ENCODE peak calls at places on chromosomes 2 and 18, in four cellular contexts. One of them, this sample, is unnamed.

GRCh38 chr2:232632904-232633412 is 446 bp upstream of the EFHD1 start:
- DNase-seq in A549: peak
- DNase-seq in HepG2: no peak
- DNase-seq in GM12878: no peak
- DNase-seq in this sample: peak

GRCh38 chr2:120678251-120678650 is 57.4 kb upstream of the GLI2 start:
- DNase-seq in A549: no peak
- DNase-seq in HepG2: no peak
- DNase-seq in GM12878: no peak
- DNase-seq in this sample: no peak

GRCh38 chr2:38184964-38185603 is 109.1 kb upstream of the CYP1B1 start:
- DNase-seq in HepG2: no peak
- DNase-seq in GM12878: peak
- DNase-seq in A549: no peak
- DNase-seq in this sample: no peak

GRCh38 chr2:150138587-150138986 is 348.9 kb downstream of the RND3 start:
- DNase-seq in HepG2: no peak
- DNase-seq in GM12878: no peak
- DNase-seq in A549: no peak
- DNase-seq in this sample: no peak

GRCh38 chr18:79679552-79680099 is at the start of gene CTDP1:
- DNase-seq in A549: peak
- DNase-seq in GM12878: no peak
- DNase-seq in HepG2: peak
- DNase-seq in this sample: peak

GRCh38 chr2:130911996-130912395 is 75.3 kb downstream of the ARHGEF4 start:
- DNase-seq in HepG2: no peak
- DNase-seq in A549: no peak
- DNase-seq in GM12878: no peak
- DNase-seq in this sample: no peak

GRCh38 chr2:72920317-72921087 is 3.2 kb downstream of the EMX1 start:
- DNase-seq in A549: no peak
- DNase-seq in HepG2: no peak
- DNase-seq in GM12878: no peak
- DNase-seq in this sample: no peak

GRCh38 chr2:84832772-84833461 is 48.0 kb downstream of the TRABD2A start:
- DNase-seq in GM12878: peak
- DNase-seq in A549: no peak
- DNase-seq in HepG2: no peak
- DNase-seq in this sample: no peak

GRCh38 chr2:164014791-164015190 is 279.0 kb upstream of the FIGN start:
- DNase-seq in HepG2: no peak
- DNase-seq in A549: no peak
- DNase-seq in GM12878: no peak
- DNase-seq in this sample: no peak

GRCh38 chr2:27727257-27727656 is 44.3 kb upstream of the MRPL33 start:
- DNase-seq in A549: no peak
- DNase-seq in HepG2: no peak
- DNase-seq in GM12878: no peak
- DNase-seq in this sample: no peak

GRCh38 chr18:50559750-50560680 is at the start of gene MAPK4:
- DNase-seq in HepG2: no peak
- DNase-seq in A549: no peak
- DNase-seq in GM12878: no peak
- DNase-seq in this sample: peak

DNA sequence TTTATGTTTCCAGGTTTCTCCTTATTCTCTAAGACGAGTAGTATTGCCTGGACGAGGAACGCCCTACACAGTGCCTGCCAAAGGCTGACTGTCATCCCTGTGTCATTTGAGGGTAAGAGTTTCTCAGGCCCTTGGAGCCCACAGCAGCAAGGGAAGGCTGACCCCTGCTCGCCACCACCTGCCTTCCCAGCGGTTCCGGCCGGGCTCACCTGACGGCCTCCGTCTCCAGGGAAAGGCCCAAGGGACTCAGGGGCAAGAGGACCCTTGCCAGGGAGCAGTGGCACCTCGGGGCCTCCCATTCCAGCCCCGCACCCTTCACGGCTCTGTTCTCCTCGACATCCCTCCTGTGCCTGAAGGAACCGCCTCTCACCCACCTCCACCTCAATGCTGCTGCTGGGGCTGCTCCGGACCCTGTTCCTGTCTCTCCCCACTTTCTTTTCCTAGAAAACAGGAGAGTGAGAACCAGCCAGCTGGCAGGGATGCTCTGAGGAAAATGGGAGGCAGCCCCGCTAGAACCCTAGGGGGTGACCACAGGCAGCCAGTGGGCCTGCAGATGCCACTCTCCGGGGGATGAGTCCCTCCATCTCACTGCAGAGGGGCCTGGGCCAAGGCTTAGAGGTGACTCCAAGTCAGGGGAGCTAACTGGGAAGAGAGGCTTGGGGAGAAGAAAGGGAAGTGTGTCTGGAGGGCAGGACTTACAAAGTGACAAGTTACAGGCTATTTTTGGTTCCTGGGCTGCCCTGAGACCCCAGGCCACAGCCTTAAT is 1.8 kb downstream of the LIMS2 start:
- DNase-seq in HepG2: no peak
- DNase-seq in A549: no peak
- DNase-seq in GM12878: no peak
- DNase-seq in this sample: no peak
- TF ChIP-seq KDM1A in HepG2: no peak
- TF ChIP-seq KDM1A in A549: no peak
- TF ChIP-seq KDM1A in GM12878: no peak
- TF ChIP-seq KDM1A in this sample: no peak

GRCh38 chr2:142944721-142945120 is 67.3 kb downstream of the KYNU start:
- DNase-seq in HepG2: no peak
- DNase-seq in GM12878: no peak
- DNase-seq in A549: no peak
- DNase-seq in this sample: no peak
- TF ChIP-seq MYC in HepG2: no peak
- TF ChIP-seq MYC in GM12878: no peak
- TF ChIP-seq MYC in A549: no peak
- TF ChIP-seq MYC in this sample: no peak

GRCh38 chr2:176104338-176105077 is 2.6 kb upstream of the HOXD11 start:
- DNase-seq in HepG2: no peak
- DNase-seq in GM12878: no peak
- DNase-seq in A549: peak
- DNase-seq in this sample: no peak
- TF ChIP-seq KDM1A in HepG2: no peak
- TF ChIP-seq KDM1A in GM12878: no peak
- TF ChIP-seq KDM1A in A549: no peak
- TF ChIP-seq KDM1A in this sample: peak

GRCh38 chr2:217484046-217484445 is 518.7 kb downstream of the TNS1 start:
- DNase-seq in GM12878: no peak
- DNase-seq in A549: no peak
- DNase-seq in HepG2: no peak
- DNase-seq in this sample: no peak

GRCh38 chr2:217491271-217491670 is 511.5 kb downstream of the TNS1 start:
- DNase-seq in A549: no peak
- DNase-seq in GM12878: no peak
- DNase-seq in HepG2: no peak
- DNase-seq in this sample: no peak

GRCh38 chr2:217494572-217494971 is 508.2 kb downstream of the TNS1 start:
- DNase-seq in GM12878: no peak
- DNase-seq in A549: no peak
- DNase-seq in HepG2: no peak
- DNase-seq in this sample: no peak

DNA sequence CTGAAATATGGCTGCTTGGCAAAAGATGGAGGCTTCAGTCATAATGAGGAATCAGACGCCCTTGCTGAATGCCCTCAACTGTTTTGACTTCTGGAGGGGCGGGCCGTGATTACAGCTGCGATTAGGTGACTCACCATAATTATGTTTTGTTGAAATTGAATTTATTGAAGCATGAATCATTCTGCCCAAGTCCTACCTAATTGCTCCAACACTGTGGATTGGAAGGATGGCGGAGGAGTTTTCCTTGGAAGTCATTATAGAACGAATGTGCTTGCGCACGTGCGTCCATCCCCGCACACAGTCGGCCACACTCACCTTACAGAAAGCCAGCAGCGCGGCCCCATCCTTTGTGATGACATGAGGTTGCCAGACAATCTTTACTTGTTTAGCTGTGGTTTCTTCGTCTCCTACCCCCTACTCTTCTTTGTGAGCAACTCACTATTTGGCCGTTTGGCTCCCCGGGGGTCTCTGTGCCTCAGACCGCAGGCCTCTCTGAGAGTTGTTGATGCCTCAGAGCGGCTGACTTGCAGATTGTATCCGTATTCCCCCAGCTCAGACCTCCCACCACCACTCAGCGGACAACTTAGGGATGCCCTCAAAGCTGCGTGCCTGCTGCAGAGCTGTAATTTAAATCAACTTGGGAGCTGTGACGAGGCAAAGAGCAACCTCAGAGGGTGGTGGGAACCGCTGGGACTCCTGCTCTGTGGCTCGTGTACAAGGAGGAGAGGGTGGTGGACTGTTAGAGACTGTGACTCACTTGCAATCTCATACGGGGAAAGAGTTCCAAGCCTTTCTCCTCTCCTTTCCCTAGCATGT is 513.4 kb downstream of the TNS1 start:
- DNase-seq in HepG2: no peak
- DNase-seq in GM12878: no peak
- DNase-seq in A549: no peak
- DNase-seq in this sample: no peak
- TF ChIP-seq MYC in HepG2: no peak
- TF ChIP-seq MYC in GM12878: no peak
- TF ChIP-seq MYC in A549: no peak
- TF ChIP-seq MYC in this sample: no peak

GRCh38 chr2:205770557-205770956 is 88.3 kb downstream of the NRP2 start:
- DNase-seq in GM12878: no peak
- DNase-seq in A549: no peak
- DNase-seq in HepG2: no peak
- DNase-seq in this sample: no peak

GRCh38 chr2:205769494-205769848 is 87.2 kb downstream of the NRP2 start:
- DNase-seq in A549: no peak
- DNase-seq in HepG2: no peak
- DNase-seq in GM12878: no peak
- DNase-seq in this sample: no peak

GRCh38 chr2:205769879-205770278 is 87.6 kb downstream of the NRP2 start:
- DNase-seq in A549: no peak
- DNase-seq in GM12878: no peak
- DNase-seq in HepG2: no peak
- DNase-seq in this sample: no peak

GRCh38 chr2:205771666-205772065 is 89.4 kb downstream of the NRP2 start:
- DNase-seq in A549: no peak
- DNase-seq in GM12878: no peak
- DNase-seq in HepG2: no peak
- DNase-seq in this sample: no peak

DNA sequence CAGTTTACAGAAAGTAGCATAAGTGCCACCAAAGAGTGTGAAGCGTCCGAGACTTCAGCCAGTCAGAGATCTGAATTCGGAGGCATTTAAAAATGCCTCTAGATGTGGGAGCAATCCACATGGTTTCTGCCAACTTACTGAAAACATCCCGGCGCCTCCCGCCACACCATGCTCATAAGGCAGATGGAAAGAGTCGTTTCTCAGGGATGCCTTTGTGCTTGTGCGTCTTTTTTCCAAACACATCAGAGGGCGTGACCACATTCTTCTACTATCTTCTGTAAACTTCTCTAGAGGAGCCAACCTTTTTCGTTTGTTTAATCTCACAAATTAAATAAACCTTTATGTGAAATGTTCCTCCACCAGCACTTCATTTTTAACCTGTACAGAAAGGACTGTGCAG is 88.8 kb downstream of the NRP2 start:
- DNase-seq in A549: peak
- DNase-seq in HepG2: no peak
- DNase-seq in GM12878: no peak
- DNase-seq in this sample: no peak
- TF ChIP-seq KDM1A in A549: no peak
- TF ChIP-seq KDM1A in HepG2: no peak
- TF ChIP-seq KDM1A in GM12878: no peak
- TF ChIP-seq KDM1A in this sample: no peak

This sample was measured in K562.